ENCODE peak calls at places on chromosome 11, in five cellular contexts. One of them, this sample, is unnamed.
A peak's percentile ranks its signal among the peaks of the same experiment; 100 is the strongest.

GRCh38 chr11:89436071-89436470 is 55.1 kb downstream of the NOX4 start:
- DNase-seq in HFFc6: peak; percentile 37
- DNase-seq in A673: peak; percentile 92
- DNase-seq in mesothelial cell of epicardium: no peak
- DNase-seq in cardiac fibroblast: peak; percentile 48
- DNase-seq in this sample: peak; percentile 3

GRCh38 chr11:86193297-86194095 is 51.1 kb upstream of the EED start:
- DNase-seq in mesothelial cell of epicardium: peak; percentile 43
- DNase-seq in HFFc6: peak; percentile 70
- DNase-seq in cardiac fibroblast: peak; percentile 96
- DNase-seq in A673: peak; percentile 94
- DNase-seq in this sample: peak; percentile 57

GRCh38 chr11:70522613-70523311 is 124.4 kb downstream of the CTTN start:
- DNase-seq in cardiac fibroblast: no peak
- DNase-seq in HFFc6: no peak
- DNase-seq in mesothelial cell of epicardium: no peak
- DNase-seq in A673: no peak
- DNase-seq in this sample: no peak

GRCh38 chr11:75554258-75555022 is 7.6 kb upstream of the SERPINH1 start:
- DNase-seq in A673: peak; percentile 94
- DNase-seq in HFFc6: peak; percentile 95
- DNase-seq in cardiac fibroblast: peak; percentile 100
- DNase-seq in mesothelial cell of epicardium: peak; percentile 79
- DNase-seq in this sample: peak; percentile 100

GRCh38 chr11:60864856-60865513 is 2.4 kb upstream of the ZP1 start:
- DNase-seq in cardiac fibroblast: no peak
- DNase-seq in A673: no peak
- DNase-seq in HFFc6: no peak
- DNase-seq in mesothelial cell of epicardium: no peak
- DNase-seq in this sample: no peak

GRCh38 chr11:128506999-128507591 is 80.3 kb downstream of the ETS1 start:
- DNase-seq in HFFc6: peak; percentile 97
- DNase-seq in A673: peak; percentile 59
- DNase-seq in cardiac fibroblast: peak; percentile 97
- DNase-seq in mesothelial cell of epicardium: no peak
- DNase-seq in this sample: peak; percentile 94

GRCh38 chr11:27008811-27009535 is 15.1 kb downstream of the FIBIN start:
- DNase-seq in mesothelial cell of epicardium: no peak
- DNase-seq in HFFc6: no peak
- DNase-seq in A673: no peak
- DNase-seq in cardiac fibroblast: peak; percentile 33
- DNase-seq in this sample: no peak

GRCh38 chr11:56950510-56950909 is 38.2 kb upstream of the OR5AK2 start:
- DNase-seq in A673: no peak
- DNase-seq in cardiac fibroblast: no peak
- DNase-seq in mesothelial cell of epicardium: no peak
- DNase-seq in HFFc6: no peak
- DNase-seq in this sample: no peak

GRCh38 chr11:33622231-33622630 is 78.4 kb downstream of the C11orf91 start:
- DNase-seq in mesothelial cell of epicardium: no peak
- DNase-seq in A673: no peak
- DNase-seq in cardiac fibroblast: peak; percentile 65
- DNase-seq in HFFc6: no peak
- DNase-seq in this sample: no peak

GRCh38 chr11:114151631-114152030 is 92.1 kb downstream of the ZBTB16 start:
- DNase-seq in A673: no peak
- DNase-seq in mesothelial cell of epicardium: no peak
- DNase-seq in cardiac fibroblast: no peak
- DNase-seq in HFFc6: no peak
- DNase-seq in this sample: no peak

GRCh38 chr11:122556605-122557004 is 98.9 kb upstream of the UBASH3B start:
- DNase-seq in A673: peak; percentile 31
- DNase-seq in HFFc6: no peak
- DNase-seq in mesothelial cell of epicardium: peak; percentile 71
- DNase-seq in cardiac fibroblast: no peak
- DNase-seq in this sample: no peak

GRCh38 chr11:34065505-34066203 is 14.1 kb downstream of the CAPRIN1 start:
- DNase-seq in A673: peak; percentile 64
- DNase-seq in cardiac fibroblast: peak; percentile 33
- DNase-seq in HFFc6: peak; percentile 13
- DNase-seq in mesothelial cell of epicardium: no peak
- DNase-seq in this sample: no peak

GRCh38 chr11:18669629-18670162 is 28.9 kb upstream of the TMEM86A start:
- DNase-seq in mesothelial cell of epicardium: no peak
- DNase-seq in A673: no peak
- DNase-seq in HFFc6: no peak
- DNase-seq in cardiac fibroblast: no peak
- DNase-seq in this sample: no peak

GRCh38 chr11:9076661-9077060 is 14.7 kb downstream of the SCUBE2 start:
- DNase-seq in HFFc6: no peak
- DNase-seq in A673: no peak
- DNase-seq in cardiac fibroblast: no peak
- DNase-seq in mesothelial cell of epicardium: no peak
- DNase-seq in this sample: no peak

GRCh38 chr11:105211806-105212531 is 72.4 kb upstream of the CARD18 start:
- DNase-seq in HFFc6: no peak
- DNase-seq in A673: no peak
- DNase-seq in cardiac fibroblast: peak; percentile 70
- DNase-seq in mesothelial cell of epicardium: no peak
- DNase-seq in this sample: no peak

GRCh38 chr11:10770626-10771254 is 19.7 kb downstream of the CTR9 start:
- DNase-seq in HFFc6: peak; percentile 33
- DNase-seq in cardiac fibroblast: peak; percentile 66
- DNase-seq in mesothelial cell of epicardium: no peak
- DNase-seq in A673: peak; percentile 45
- DNase-seq in this sample: peak; percentile 19

GRCh38 chr11:2366271-2366670 is 10.8 kb upstream of the CD81 start:
- DNase-seq in HFFc6: no peak
- DNase-seq in mesothelial cell of epicardium: no peak
- DNase-seq in A673: no peak
- DNase-seq in cardiac fibroblast: no peak
- DNase-seq in this sample: no peak

GRCh38 chr11:1298695-1299492 is 10.5 kb downstream of the TOLLIP start:
- DNase-seq in HFFc6: no peak
- DNase-seq in A673: peak; percentile 71
- DNase-seq in cardiac fibroblast: peak; percentile 81
- DNase-seq in mesothelial cell of epicardium: peak; percentile 68
- DNase-seq in this sample: no peak

GRCh38 chr11:122494171-122494570 is 161.4 kb upstream of the UBASH3B start:
- DNase-seq in cardiac fibroblast: no peak
- DNase-seq in mesothelial cell of epicardium: no peak
- DNase-seq in HFFc6: peak; percentile 30
- DNase-seq in A673: no peak
- DNase-seq in this sample: no peak

GRCh38 chr11:3223932-3224729 is 5.5 kb upstream of the MRGPRG start:
- DNase-seq in mesothelial cell of epicardium: no peak
- DNase-seq in cardiac fibroblast: no peak
- DNase-seq in A673: no peak
- DNase-seq in HFFc6: no peak
- DNase-seq in this sample: no peak

GRCh38 chr11:70579376-70579955 is 181.1 kb downstream of the CTTN start:
- DNase-seq in HFFc6: no peak
- DNase-seq in A673: no peak
- DNase-seq in mesothelial cell of epicardium: no peak
- DNase-seq in cardiac fibroblast: no peak
- DNase-seq in this sample: no peak

GRCh38 chr11:119722281-119722794 is 6.7 kb downstream of the NECTIN1 start:
- DNase-seq in mesothelial cell of epicardium: no peak
- DNase-seq in HFFc6: no peak
- DNase-seq in cardiac fibroblast: no peak
- DNase-seq in A673: no peak
- DNase-seq in this sample: no peak

GRCh38 chr11:71197096-71197495 is 55.3 kb downstream of the SHANK2 start:
- DNase-seq in mesothelial cell of epicardium: no peak
- DNase-seq in cardiac fibroblast: no peak
- DNase-seq in A673: no peak
- DNase-seq in HFFc6: no peak
- DNase-seq in this sample: no peak

GRCh38 chr11:122746050-122746478 is 90.5 kb downstream of the UBASH3B start:
- DNase-seq in HFFc6: no peak
- DNase-seq in mesothelial cell of epicardium: no peak
- DNase-seq in A673: no peak
- DNase-seq in cardiac fibroblast: no peak
- DNase-seq in this sample: no peak

GRCh38 chr11:3982431-3982830 is 112.2 kb upstream of the RRM1 start:
- DNase-seq in HFFc6: peak; percentile 40
- DNase-seq in A673: no peak
- DNase-seq in mesothelial cell of epicardium: no peak
- DNase-seq in cardiac fibroblast: no peak
- DNase-seq in this sample: no peak

GRCh38 chr11:575324-575995 is 810 bp upstream of the PHRF1 start:
- DNase-seq in cardiac fibroblast: no peak
- DNase-seq in A673: peak; percentile 63
- DNase-seq in mesothelial cell of epicardium: no peak
- DNase-seq in HFFc6: no peak
- DNase-seq in this sample: no peak

GRCh38 chr11:114134870-114135269 is 75.4 kb downstream of the ZBTB16 start:
- DNase-seq in mesothelial cell of epicardium: no peak
- DNase-seq in A673: peak; percentile 65
- DNase-seq in HFFc6: peak; percentile 88
- DNase-seq in cardiac fibroblast: peak; percentile 98
- DNase-seq in this sample: no peak

GRCh38 chr11:17386331-17387084 is 2.0 kb downstream of the KCNJ11 start:
- DNase-seq in HFFc6: peak; percentile 20
- DNase-seq in mesothelial cell of epicardium: no peak
- DNase-seq in A673: peak; percentile 51
- DNase-seq in cardiac fibroblast: peak; percentile 61
- DNase-seq in this sample: no peak
- TF ChIP-seq CTCF in HFFc6: peak; percentile 79
- TF ChIP-seq CTCF in mesothelial cell of epicardium: peak; percentile 53
- TF ChIP-seq CTCF in A673: peak; percentile 60
- TF ChIP-seq CTCF in cardiac fibroblast: peak; percentile 88
- TF ChIP-seq CTCF in this sample: peak; percentile 65

DNA sequence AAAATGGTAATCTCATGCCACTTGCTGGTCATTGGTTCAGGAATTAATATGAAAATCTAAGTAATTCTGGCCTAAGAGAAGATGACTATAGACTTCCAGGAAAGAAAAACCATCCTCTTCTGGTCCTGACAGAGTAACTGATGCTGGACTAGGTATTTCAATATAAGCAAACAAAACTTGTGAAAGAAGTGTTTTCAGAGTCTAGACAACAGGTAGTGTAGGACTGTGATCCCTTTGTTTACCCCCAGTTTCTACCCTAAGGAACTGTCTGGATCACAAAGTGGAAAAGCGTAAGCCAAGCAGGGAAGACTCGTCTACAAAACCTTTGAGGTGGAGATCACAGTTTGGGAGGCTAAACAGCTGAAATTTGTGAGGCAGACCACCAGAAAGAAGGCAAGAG is 30.4 kb upstream of the ARL14EP start:
- DNase-seq in cardiac fibroblast: no peak
- DNase-seq in HFFc6: no peak
- DNase-seq in mesothelial cell of epicardium: no peak
- DNase-seq in A673: no peak
- DNase-seq in this sample: no peak
- TF ChIP-seq CTCF in cardiac fibroblast: no peak
- TF ChIP-seq CTCF in HFFc6: no peak
- TF ChIP-seq CTCF in mesothelial cell of epicardium: no peak
- TF ChIP-seq CTCF in A673: no peak
- TF ChIP-seq CTCF in this sample: no peak

GRCh38 chr11:110525883-110526282 is 96.1 kb downstream of the FDX1 start:
- DNase-seq in mesothelial cell of epicardium: no peak
- DNase-seq in HFFc6: peak; percentile 39
- DNase-seq in cardiac fibroblast: peak; percentile 72
- DNase-seq in A673: peak; percentile 62
- DNase-seq in this sample: peak; percentile 59

GRCh38 chr11:110531056-110531756 is 101.5 kb downstream of the FDX1 start:
- DNase-seq in cardiac fibroblast: no peak
- DNase-seq in mesothelial cell of epicardium: no peak
- DNase-seq in A673: no peak
- DNase-seq in HFFc6: no peak
- DNase-seq in this sample: no peak

GRCh38 chr11:110526323-110526722 is 96.6 kb downstream of the FDX1 start:
- DNase-seq in cardiac fibroblast: no peak
- DNase-seq in A673: no peak
- DNase-seq in HFFc6: no peak
- DNase-seq in mesothelial cell of epicardium: no peak
- DNase-seq in this sample: no peak

GRCh38 chr11:110527146-110527545 is 97.4 kb downstream of the FDX1 start:
- DNase-seq in cardiac fibroblast: peak; percentile 36
- DNase-seq in HFFc6: peak; percentile 7
- DNase-seq in A673: no peak
- DNase-seq in mesothelial cell of epicardium: no peak
- DNase-seq in this sample: no peak

GRCh38 chr11:110529043-110529442 is 99.3 kb downstream of the FDX1 start:
- DNase-seq in A673: peak; percentile 25
- DNase-seq in mesothelial cell of epicardium: no peak
- DNase-seq in cardiac fibroblast: peak; percentile 51
- DNase-seq in HFFc6: no peak
- DNase-seq in this sample: no peak
- TF ChIP-seq CTCF in A673: peak; percentile 52
- TF ChIP-seq CTCF in mesothelial cell of epicardium: no peak
- TF ChIP-seq CTCF in cardiac fibroblast: peak; percentile 55
- TF ChIP-seq CTCF in HFFc6: peak; percentile 70
- TF ChIP-seq CTCF in this sample: peak; percentile 48

DNA sequence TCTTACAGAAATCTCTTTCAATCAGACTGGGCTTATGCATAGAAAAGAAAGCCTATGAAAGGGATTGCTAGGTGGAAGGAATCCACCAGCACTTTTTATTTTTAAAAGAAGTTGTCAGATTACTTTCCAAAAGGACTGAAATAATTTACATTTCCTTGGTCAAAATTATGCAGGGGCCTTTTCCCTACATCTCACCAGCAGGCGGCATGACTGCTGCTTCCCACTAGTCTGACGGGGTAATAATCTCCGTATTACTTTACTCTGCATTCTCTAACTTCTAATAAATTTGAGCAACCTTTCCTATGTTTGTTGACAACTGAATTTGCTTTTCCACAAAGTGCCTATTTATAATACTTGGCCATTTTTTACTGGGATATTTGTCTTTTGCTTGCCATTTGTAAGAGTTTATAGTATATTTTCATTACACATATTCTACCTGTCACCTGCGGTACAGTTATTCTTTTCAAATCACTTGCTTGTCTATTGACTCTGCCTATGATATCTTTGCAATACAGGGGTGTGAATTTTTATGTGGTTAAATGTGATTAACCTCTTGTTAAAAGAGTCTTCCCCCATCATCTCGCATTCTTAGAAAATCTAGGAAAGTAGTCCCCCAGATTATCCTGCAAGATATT is 51.9 kb upstream of the USP47 start:
- DNase-seq in mesothelial cell of epicardium: no peak
- DNase-seq in HFFc6: peak; percentile 15
- DNase-seq in cardiac fibroblast: peak; percentile 40
- DNase-seq in A673: peak; percentile 35
- DNase-seq in this sample: no peak
- TF ChIP-seq CTCF in mesothelial cell of epicardium: peak; percentile 78
- TF ChIP-seq CTCF in HFFc6: peak; percentile 81
- TF ChIP-seq CTCF in cardiac fibroblast: peak; percentile 69
- TF ChIP-seq CTCF in A673: peak; percentile 67
- TF ChIP-seq CTCF in this sample: peak; percentile 61